ENCODE peak calls at places on chromosomes 4 and X, in five cellular contexts. I is T47D; O is NCI-H1105 treated with DMSO at 0.1 percent for 48 hours; Y is HCT116; E is stimulated activated CD8-positive, alpha-beta memory T cell treated with anti-CD3 and anti-CD28 coated beads, Interleukin-7, amount 100 ng/mL, for 1 hour. H is an unnamed sample.

GRCh38 chr4:86704601-86705000 is 110.5 kb downstream of the PTPN13 start:
- DNase-seq in I (no peak), E (no peak), Y (no peak), O (no peak), H (no peak)

GRCh38 chr4:156983366-156983765 is 11.8 kb upstream of the PDGFC start:
- DNase-seq in I (no peak), O (no peak), E (no peak), Y (no peak), H (no peak)

GRCh38 chr4:182593413-182593812 is 323.8 kb downstream of the DCTD start:
- DNase-seq in I (no peak), E (no peak), O (no peak), Y (no peak), H (no peak)

GRCh38 chrX:10117864-10118377 is 38.9 kb upstream of the CLCN4 start:
- DNase-seq in E (no peak), Y (no peak), I (no peak), O (no peak), H (no peak)

GRCh38 chrX:140815868-140816267 is 106.3 kb downstream of the LINC00632 start:
- DNase-seq in Y (no peak), O (no peak), I (no peak), E (no peak), H (no peak)

GRCh38 chrX:64205441-64205734 is at the start of gene AMER1:
- DNase-seq in Y (no peak), O (no peak), I (no peak), E (no peak), H (no peak)

GRCh38 chr4:170990989-170991589 is 822.1 kb upstream of the GALNTL6 start:
- DNase-seq in I (peak; percentile 3), E (no peak), O (no peak), Y (peak; percentile 37), H (no peak)

GRCh38 chr4:16915956-16916355 is 17.5 kb upstream of the LDB2 start:
- DNase-seq in O (no peak), E (no peak), Y (no peak), I (no peak), H (no peak)

GRCh38 chrX:25226151-25226550 is 210.4 kb upstream of the ARX start:
- DNase-seq in O (no peak), E (no peak), I (no peak), Y (no peak), H (no peak)

GRCh38 chrX:112931900-112932299 is 91.3 kb upstream of the AMOT start:
- DNase-seq in O (no peak), Y (no peak), E (no peak), I (no peak), H (no peak)

GRCh38 chr4:148108776-148109175 is 333.4 kb downstream of the NR3C2 start:
- DNase-seq in E (no peak), Y (no peak), I (no peak), O (no peak), H (no peak)

GRCh38 chrX:108224727-108225455 is 133.3 kb downstream of the ATG4A start:
- DNase-seq in I (peak; percentile 3), E (no peak), Y (peak; percentile 10), O (peak; percentile 36), H (no peak)

GRCh38 chr4:132123870-132124623 is 1025.0 kb upstream of the PCDH10 start:
- DNase-seq in I (no peak), Y (peak; percentile 37), O (peak; percentile 37), E (no peak), H (no peak)

GRCh38 chr4:76570141-76570989 is 135.3 kb downstream of the SHROOM3 start:
- DNase-seq in Y (no peak), E (no peak), I (no peak), O (no peak), H (no peak)

GRCh38 chr4:21512351-21512750 is 436.2 kb downstream of the KCNIP4 start:
- DNase-seq in I (peak; percentile 12), Y (peak; percentile 4), O (peak; percentile 72), E (no peak), H (no peak)

GRCh38 chrX:31071262-31071661 is 579 bp downstream of the FTHL17 start:
- DNase-seq in Y (no peak), I (no peak), E (no peak), O (no peak), H (no peak)

GRCh38 chr4:152696764-152697250 is 17.0 kb upstream of the TMEM154 start:
- DNase-seq in I (no peak), Y (peak; percentile 54), E (no peak), O (no peak), H (peak; percentile 2)

GRCh38 chr4:8237256-8237989 is 32.1 kb upstream of the HTRA3 start:
- DNase-seq in O (no peak), I (no peak), Y (no peak), E (no peak), H (no peak)

GRCh38 chr4:176185068-176185467 is 10.3 kb downstream of the SPATA4 start:
- DNase-seq in Y (no peak), O (no peak), E (no peak), I (no peak), H (no peak)

GRCh38 chr4:16199132-16199531 is 27.1 kb downstream of the TAPT1 start:
- DNase-seq in E (no peak), I (no peak), O (peak; percentile 26), Y (no peak), H (no peak)

GRCh38 chrX:1181131-1181530 is 31.3 kb downstream of the CRLF2 start:
- DNase-seq in Y (no peak), O (no peak), E (no peak), I (no peak), H (no peak)

GRCh38 chr4:153261431-153261830 is 57.2 kb downstream of the TRIM2 start:
- DNase-seq in Y (no peak), O (no peak), I (no peak), E (no peak), H (no peak)

GRCh38 chr4:6258741-6259140 is 10.9 kb upstream of the WFS1 start:
- DNase-seq in I (no peak), Y (no peak), O (no peak), E (no peak), H (no peak)